ENCODE peak calls at places on chromosomes 2 and 18, in four cellular contexts. B is fibroblast of pulmonary artery, N is chondrocyte, J is GOT3. Z is an unnamed sample.

GRCh38 chr2:192117705-192118104 is 77.0 kb downstream of the TMEFF2 start:
- DNase-seq in B (no peak), J (no peak), N (no peak), Z (no peak)

GRCh38 chr2:136305517-136306192 is 187.7 kb upstream of the CXCR4 start:
- DNase-seq in N (no peak), J (no peak), B (no peak), Z (no peak)

GRCh38 chr18:77089796-77090285 is 42.7 kb downstream of the MBP start:
- DNase-seq in N (no peak), J (no peak), B (no peak), Z (no peak)

GRCh38 chr18:53861185-53861584 is 363.3 kb downstream of the MBD2 start:
- DNase-seq in J (no peak), B (no peak), N (no peak), Z (no peak)

GRCh38 chr18:23302852-23303527 is 150.1 kb upstream of the RIOK3 start:
- DNase-seq in N (no peak), B (peak), J (no peak), Z (no peak)

GRCh38 chr18:75128051-75128605 is 80.8 kb downstream of the PTGR3 start:
- DNase-seq in B (no peak), N (no peak), J (no peak), Z (peak)

GRCh38 chr2:163319006-163319405 is 416.8 kb downstream of the FIGN start:
- DNase-seq in J (no peak), B (peak), N (no peak), Z (no peak)

GRCh38 chr2:98517636-98518035 is 73.0 kb downstream of the INPP4A start:
- DNase-seq in B (no peak), N (no peak), J (no peak), Z (no peak)

GRCh38 chr18:70931942-70932814 is 643.3 kb downstream of the SOCS6 start:
- DNase-seq in N (no peak), B (peak), J (no peak), Z (no peak)

GRCh38 chr2:61707984-61708852 is 145.6 kb downstream of the FAM161A start:
- DNase-seq in N (no peak), J (no peak), B (peak), Z (no peak)

GRCh38 chr18:61589724-61590065 is 256.5 kb downstream of the CDH20 start:
- DNase-seq in J (no peak), B (peak), N (no peak), Z (no peak)

GRCh38 chr2:215413974-215414373 is 21.9 kb downstream of the FN1 start:
- DNase-seq in J (no peak), B (no peak), N (no peak), Z (no peak)

GRCh38 chr2:42331569-42332284 is 29.3 kb downstream of the COX7A2L start:
- DNase-seq in J (no peak), N (no peak), B (peak), Z (no peak)

GRCh38 chr2:165691615-165692014 is 102.4 kb downstream of the GALNT3 start:
- DNase-seq in B (peak), J (no peak), N (no peak), Z (no peak)

GRCh38 chr18:35653392-35653791 is 71.9 kb downstream of the GALNT1 start:
- DNase-seq in B (no peak), N (no peak), J (no peak), Z (no peak)

GRCh38 chr18:13513015-13513414 is 213.3 kb downstream of the FAM210A start:
- DNase-seq in B (no peak), N (peak), J (no peak), Z (no peak)

GRCh38 chr2:177489719-177490301 is 97.2 kb downstream of the AGPS start:
- DNase-seq in J (no peak), B (peak), N (no peak), Z (no peak)

GRCh38 chr2:109513749-109514588 is 99.8 kb downstream of the SEPTIN10 start:
- DNase-seq in N (no peak), B (peak), J (peak), Z (no peak)

GRCh38 chr18:66211693-66212195 is 392.1 kb downstream of the CDH19 start:
- DNase-seq in J (no peak), N (no peak), B (no peak), Z (no peak)

GRCh38 chr2:97953867-97954266 is 41.9 kb downstream of the TMEM131 start:
- DNase-seq in J (no peak), N (no peak), B (no peak), Z (no peak)

GRCh38 chr18:78772369-78773302 is 207.0 kb upstream of the SALL3 start:
- DNase-seq in B (no peak), N (peak), J (no peak), Z (no peak)

GRCh38 chr2:189858301-189858700 is 74.1 kb downstream of the PMS1 start:
- DNase-seq in N (no peak), B (no peak), J (no peak), Z (no peak)

GRCh38 chr2:124333789-124334188 is 308.7 kb downstream of the CNTNAP5 start:
- DNase-seq in N (no peak), B (no peak), J (no peak), Z (no peak)

GRCh38 chr2:8987413-8987812 is 16.1 kb downstream of the MBOAT2 start:
- DNase-seq in B (peak), N (no peak), J (no peak), Z (no peak)

GRCh38 chr2:72148391-72148974 is 821 bp upstream of the CYP26B1 start:
- DNase-seq in N (no peak), J (no peak), B (no peak), Z (peak)

Z was measured in spleen.